ENCODE peak calls at places on chromosomes 1 and 21, in six cellular contexts. W is MM.1S, M is PC-3, P is heart right ventricle, Y is fibroblast of lung, E is psoas muscle. A is an unnamed sample.

GRCh38 chr1:223258751-223259177 is 105.2 kb downstream of the SUSD4 start:
- DNase-seq in W (no peak), P (no peak), M (peak), Y (peak), E (no peak), A (peak)

GRCh38 chr1:61790837-61791236 is 48.6 kb downstream of the PATJ start:
- DNase-seq in P (no peak), W (no peak), M (no peak), Y (no peak), E (no peak), A (no peak)

GRCh38 chr1:43936470-43937151 is 3.0 kb downstream of the ARTN start:
- DNase-seq in P (no peak), M (peak), E (peak), W (no peak), Y (peak), A (no peak)

GRCh38 chr1:205286335-205286950 is 35.1 kb downstream of the NUAK2 start:
- DNase-seq in E (no peak), W (peak), M (peak), Y (peak), P (no peak), A (peak)

GRCh38 chr21:25487046-25487594 is 120.2 kb downstream of the MRPL39 start:
- DNase-seq in M (no peak), E (no peak), W (no peak), P (no peak), Y (no peak), A (no peak)

GRCh38 chr1:91826248-91826647 is 59.7 kb downstream of the TGFBR3 start:
- DNase-seq in E (no peak), W (no peak), Y (no peak), M (no peak), P (peak), A (no peak)

GRCh38 chr1:156160000-156160743 is 6.8 kb downstream of the SEMA4A start:
- DNase-seq in M (no peak), E (peak), P (peak), Y (peak), W (no peak), A (no peak)

GRCh38 chr1:125064481-125064880 is 3879.7 kb downstream of the SRGAP2C start:
- DNase-seq in M (no peak), E (no peak), Y (no peak), P (no peak), W (no peak), A (no peak)

GRCh38 chr1:21919520-21919919 is 17.6 kb downstream of the HSPG2 start:
- DNase-seq in Y (peak), W (no peak), E (no peak), M (peak), P (no peak), A (no peak)

GRCh38 chr21:25997788-25998611 is 172.6 kb downstream of the APP start:
- DNase-seq in W (no peak), E (no peak), M (peak), P (peak), Y (no peak), A (no peak)

GRCh38 chr1:30324251-30325084 is 398.9 kb downstream of the MATN1 start:
- DNase-seq in W (no peak), M (no peak), P (no peak), E (no peak), Y (no peak), A (no peak)

GRCh38 chr1:84192681-84193080 is 48.6 kb downstream of the PRKACB start:
- DNase-seq in W (no peak), P (no peak), Y (no peak), M (no peak), E (no peak), A (no peak)

GRCh38 chr1:84190455-84190854 is 46.4 kb downstream of the PRKACB start:
- DNase-seq in W (no peak), Y (no peak), M (no peak), E (no peak), P (no peak), A (no peak)
- H3K27ac ChIP-seq in W (no peak), Y (no peak), M (no peak), E (no peak), P (no peak), A (no peak)

DNA sequence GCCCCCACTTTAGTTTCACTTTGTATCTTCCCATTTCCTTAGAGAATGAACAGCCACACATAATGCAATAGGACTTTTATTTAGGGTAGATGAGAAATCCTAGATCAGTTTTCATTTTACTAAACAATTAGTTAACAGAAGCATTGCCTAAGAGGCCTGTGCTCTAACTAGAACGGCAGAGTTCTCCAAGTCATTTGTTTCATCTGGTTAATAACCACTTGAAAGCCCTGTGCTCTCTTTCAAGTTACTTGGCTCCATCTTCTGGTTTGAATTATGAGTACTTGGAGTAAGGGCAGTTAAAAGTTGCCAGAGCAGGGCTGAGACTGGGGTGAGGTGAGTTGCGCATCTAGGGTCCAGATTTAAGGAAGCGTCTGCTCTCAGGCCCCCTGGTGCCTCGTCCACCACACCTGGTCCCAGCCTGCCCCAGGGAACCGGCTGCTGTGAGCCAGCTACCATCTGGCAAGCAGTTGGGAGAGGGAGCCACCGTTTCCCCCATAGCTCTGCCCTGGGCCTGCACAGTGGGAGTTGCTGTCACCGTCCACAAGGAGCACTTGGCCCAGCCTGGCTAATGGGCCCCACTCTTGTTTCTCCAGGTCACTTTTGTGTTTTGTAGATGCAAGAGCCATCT is 18.1 kb upstream of the SLC44A3 start:
- DNase-seq in Y (peak), E (peak), P (peak), M (peak), W (peak), A (peak)
- TF ChIP-seq CTCF in Y (peak), E (peak), P (peak), M (peak), W (peak), A (peak)

GRCh38 chr1:166627583-166627982 is 211.7 kb upstream of the POGK start:
- DNase-seq in P (no peak), M (peak), E (no peak), W (no peak), Y (no peak), A (no peak)

GRCh38 chr1:166628259-166628658 is 211.0 kb upstream of the POGK start:
- DNase-seq in M (no peak), Y (no peak), P (no peak), E (no peak), W (no peak), A (no peak)

GRCh38 chr1:166626711-166627110 is 212.6 kb upstream of the POGK start:
- DNase-seq in Y (no peak), E (no peak), M (no peak), W (no peak), P (no peak), A (no peak)
- H3K27ac ChIP-seq in Y (no peak), E (no peak), M (no peak), W (no peak), P (no peak), A (no peak)

DNA sequence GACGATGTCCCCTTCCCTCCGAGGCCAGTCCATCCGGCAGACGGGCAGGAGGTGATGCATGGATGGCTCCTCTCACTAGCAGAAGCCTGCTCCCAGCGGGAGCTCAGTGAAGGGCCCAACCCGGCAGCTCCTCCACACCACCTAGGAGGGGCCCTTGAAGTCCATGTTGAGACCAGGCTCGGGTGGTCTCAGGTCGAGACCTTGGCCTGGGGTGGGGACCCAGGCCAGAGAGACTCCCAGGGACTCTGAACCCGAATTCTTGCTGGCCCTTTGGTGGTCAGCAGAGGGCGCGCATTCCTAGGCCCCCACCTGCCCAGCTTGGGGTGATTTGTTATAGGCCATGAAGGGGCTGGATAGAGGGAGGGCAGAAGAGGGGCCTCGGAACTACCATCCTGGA is 642 bp upstream of the NT5C1A start:
- DNase-seq in Y (no peak), P (no peak), W (peak), M (no peak), E (no peak), A (no peak)
- TF ChIP-seq CTCF in Y (peak), P (no peak), W (peak), M (peak), E (peak), A (peak)

GRCh38 chr1:160916666-160917065 is 31.7 kb upstream of the ITLN1 start:
- DNase-seq in W (no peak), P (no peak), Y (no peak), M (peak), E (no peak), A (no peak)

GRCh38 chr1:160911925-160912324 is 26.9 kb upstream of the ITLN1 start:
- DNase-seq in Y (no peak), E (no peak), M (no peak), P (no peak), W (no peak), A (no peak)

GRCh38 chr1:160907976-160908375 is 23.0 kb upstream of the ITLN1 start:
- DNase-seq in E (no peak), W (no peak), M (no peak), P (peak), Y (peak), A (no peak)

GRCh38 chr1:160910351-160910750 is 25.4 kb upstream of the ITLN1 start:
- DNase-seq in E (no peak), W (no peak), M (no peak), P (no peak), Y (no peak), A (no peak)

DNA sequence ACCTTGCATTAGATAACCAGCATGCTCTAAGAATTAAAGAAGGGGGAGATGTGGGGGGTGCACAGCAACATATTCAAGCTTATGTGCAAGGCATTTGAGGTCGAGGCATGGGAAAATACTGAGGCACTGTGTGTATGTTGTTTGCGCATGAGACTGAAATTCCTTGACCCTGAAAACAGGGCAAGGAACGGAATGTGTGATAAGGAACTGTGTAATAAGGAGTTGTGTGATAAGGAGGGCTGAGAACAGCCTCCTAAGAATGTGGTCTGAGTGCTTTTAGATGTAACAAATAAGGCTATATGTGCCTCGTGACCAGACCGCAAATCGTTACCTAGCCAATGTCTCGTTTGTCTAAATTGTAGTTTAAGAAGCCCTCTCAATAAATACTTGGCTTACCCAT is 26.5 kb upstream of the ITLN1 start:
- DNase-seq in P (no peak), M (no peak), W (no peak), E (no peak), Y (peak), A (no peak)
- H3K27ac ChIP-seq in P (no peak), M (no peak), W (no peak), E (no peak), Y (no peak), A (no peak)

GRCh38 chr1:38500352-38500751 is 359.2 kb downstream of the RRAGC start:
- DNase-seq in M (peak), P (no peak), E (no peak), W (no peak), Y (no peak), A (no peak)
- TF ChIP-seq CTCF in M (peak), P (no peak), E (peak), W (peak), Y (peak), A (peak)

GRCh38 chr1:12170263-12170671 is 3.5 kb downstream of the TNFRSF1B start:
- DNase-seq in E (no peak), W (no peak), P (no peak), Y (no peak), M (no peak), A (no peak)

GRCh38 chr1:12166834-12167492 is at the start of gene TNFRSF1B:
- DNase-seq in M (peak), W (peak), P (peak), E (peak), Y (peak), A (no peak)

GRCh38 chr1:12167493-12168429 is 970 bp downstream of the TNFRSF1B start:
- DNase-seq in Y (no peak), M (no peak), W (peak), E (no peak), P (no peak), A (no peak)

GRCh38 chr1:12169442-12170135 is 2.8 kb downstream of the TNFRSF1B start:
- DNase-seq in Y (no peak), E (no peak), P (no peak), M (no peak), W (no peak), A (no peak)

DNA sequence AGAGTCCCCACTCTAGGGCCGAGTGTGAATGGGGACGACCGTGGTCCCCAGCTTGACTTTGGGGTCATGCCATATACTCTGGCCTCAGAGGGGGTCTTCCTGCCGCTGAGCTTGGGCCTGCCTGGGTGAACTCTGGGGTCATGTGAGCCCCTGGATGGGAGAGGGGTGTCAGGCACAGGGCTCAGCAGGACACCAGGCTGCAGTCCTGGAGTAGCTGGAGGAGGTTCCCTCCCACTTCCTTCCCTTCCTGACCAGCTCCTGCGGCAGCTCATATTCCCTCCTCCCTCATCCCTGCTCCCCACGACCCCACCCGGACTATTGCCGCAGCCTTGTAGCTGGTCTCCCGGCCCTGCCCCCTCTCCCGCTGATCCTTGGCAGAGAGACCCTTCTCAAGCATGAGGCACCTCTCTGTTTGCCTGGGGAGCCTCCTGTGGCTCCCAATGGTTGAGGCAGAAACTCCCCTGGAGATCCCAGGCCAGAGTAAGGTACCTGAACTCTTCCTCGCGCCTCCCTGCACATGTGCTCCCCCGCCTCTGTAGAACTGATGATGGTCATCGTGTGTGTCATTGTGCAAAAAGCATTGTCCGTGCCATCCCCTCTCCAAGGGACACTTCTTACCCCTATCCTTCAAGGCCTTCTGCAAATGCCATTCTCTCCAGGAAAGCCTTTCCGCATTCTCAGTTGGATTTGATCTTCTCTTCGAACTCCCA is 1.8 kb downstream of the TNFRSF1B start:
- DNase-seq in P (peak), Y (no peak), W (no peak), M (no peak), E (no peak), A (no peak)
- H3K27ac ChIP-seq in P (peak), Y (no peak), W (no peak), M (no peak), E (peak), A (no peak)

DNA sequence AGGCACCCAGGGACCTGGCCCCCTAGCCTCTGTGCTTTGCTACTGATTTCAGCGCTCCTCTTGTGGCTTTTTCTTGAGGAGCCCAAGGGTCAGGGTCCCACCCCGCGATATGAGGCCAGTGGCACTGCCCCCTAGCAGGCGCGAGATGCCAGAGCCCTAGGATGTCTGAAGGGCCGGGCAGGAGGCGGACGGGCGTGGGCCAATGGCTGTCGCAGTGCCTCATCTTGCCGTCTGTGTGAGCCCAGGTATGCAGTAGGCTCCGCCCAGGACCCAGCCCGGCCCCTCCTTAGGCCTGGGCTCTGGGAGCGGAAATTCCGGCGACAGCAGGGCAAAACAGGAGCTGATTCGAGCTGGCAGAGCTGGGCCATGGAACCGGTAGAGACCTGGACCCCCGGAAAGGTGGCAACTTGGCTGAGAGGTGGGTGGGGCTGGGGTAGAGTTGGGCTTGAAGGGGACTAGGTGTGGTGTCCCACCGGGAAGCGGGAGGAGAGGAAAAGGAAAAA is at the start of gene CNKSR1:
- DNase-seq in E (no peak), M (peak), W (peak), Y (no peak), P (no peak), A (peak)
- TF ChIP-seq CTCF in E (no peak), M (peak), W (peak), Y (no peak), P (no peak), A (peak)

GRCh38 chr21:42513985-42514882 is 582 bp downstream of the SLC37A1 start:
- DNase-seq in Y (peak), M (peak), P (peak), E (peak), W (no peak), A (no peak)

GRCh38 chr21:42513151-42513984 is at the start of gene SLC37A1:
- DNase-seq in M (peak), W (peak), P (no peak), Y (peak), E (peak), A (no peak)

GRCh38 chr21:42512346-42513034 is 1.2 kb upstream of the SLC37A1 start:
- DNase-seq in P (no peak), E (no peak), M (no peak), W (no peak), Y (no peak), A (no peak)

GRCh38 chr21:42515708-42516502 is 2.3 kb downstream of the SLC37A1 start:
- DNase-seq in E (no peak), P (no peak), M (peak), Y (no peak), W (no peak), A (no peak)

GRCh38 chr21:42514883-42515228 is 1.2 kb downstream of the SLC37A1 start:
- DNase-seq in E (no peak), Y (no peak), W (no peak), M (peak), P (no peak), A (peak)
- H3K27ac ChIP-seq in E (peak), Y (no peak), W (no peak), M (peak), P (peak), A (no peak)

A was measured in foreskin keratinocyte.